ENCODE peak calls at places on chromosome 2, in eight cellular contexts. D, B, P, S, L, C, W and N are unnamed samples.
A peak's percentile ranks its signal among the peaks of the same experiment; 100 is the strongest.

GRCh38 chr2:7994397-7994951 is 687.4 kb upstream of the ID2 start:
- DNase-seq in D (no peak), B (no peak), P (no peak), S (no peak), L (no peak), C (no peak), W (no peak), N (no peak)

GRCh38 chr2:8682719-8683667 is 1.1 kb downstream of the ID2 start:
- DNase-seq in D (peak; percentile 45), B (peak; percentile 80), P (peak; percentile 55), S (peak; percentile 61), L (peak; percentile 46), C (peak; percentile 79), W (peak; percentile 52), N (peak; percentile 57)

GRCh38 chr2:32746554-32747133 is 118.8 kb downstream of the TTC27 start:
- DNase-seq in D (peak; percentile 51), B (no peak), P (no peak), S (no peak), L (no peak), C (peak; percentile 35), W (no peak), N (no peak)

GRCh38 chr2:168515502-168515901 is 59.4 kb downstream of the CERS6 start:
- DNase-seq in D (peak; percentile 92), B (peak; percentile 91), P (peak; percentile 76), S (no peak), L (no peak), C (peak; percentile 91), W (peak; percentile 47), N (no peak)

GRCh38 chr2:72953976-72954375 is 36.7 kb downstream of the EMX1 start:
- DNase-seq in D (no peak), B (no peak), P (no peak), S (no peak), L (no peak), C (no peak), W (no peak), N (no peak)

GRCh38 chr2:15943378-15943851 is 3.1 kb downstream of the MYCN start:
- DNase-seq in D (no peak), B (no peak), P (no peak), S (peak; percentile 37), L (no peak), C (no peak), W (no peak), N (peak; percentile 22)

GRCh38 chr2:145751634-145752033 is 1231.7 kb upstream of the ZEB2 start:
- DNase-seq in D (peak; percentile 78), B (peak; percentile 72), P (peak; percentile 60), S (no peak), L (peak; percentile 61), C (peak; percentile 53), W (peak; percentile 30), N (peak; percentile 74)

GRCh38 chr2:223036756-223037432 is 15.1 kb upstream of the KCNE4 start:
- DNase-seq in D (no peak), B (no peak), P (no peak), S (peak; percentile 5), L (no peak), C (no peak), W (no peak), N (no peak)

GRCh38 chr2:233838251-233838650 is 16.1 kb downstream of the HJURP start:
- DNase-seq in D (no peak), B (no peak), P (no peak), S (no peak), L (no peak), C (no peak), W (no peak), N (no peak)

GRCh38 chr2:64220285-64220684 is 76.1 kb upstream of the PELI1 start:
- DNase-seq in D (no peak), B (no peak), P (no peak), S (no peak), L (peak; percentile 59), C (no peak), W (no peak), N (no peak)

GRCh38 chr2:171272039-171272438 is 111.3 kb upstream of the TLK1 start:
- DNase-seq in D (peak; percentile 95), B (peak; percentile 95), P (peak; percentile 93), S (peak; percentile 17), L (no peak), C (peak; percentile 92), W (peak; percentile 98), N (peak; percentile 77)

GRCh38 chr2:8551622-8552074 is 130.2 kb upstream of the ID2 start:
- DNase-seq in D (no peak), B (no peak), P (no peak), S (peak; percentile 14), L (no peak), C (no peak), W (no peak), N (no peak)

GRCh38 chr2:72745679-72746368 is 80.0 kb downstream of the EXOC6B start:
- DNase-seq in D (peak; percentile 46), B (peak; percentile 83), P (peak; percentile 78), S (no peak), L (peak; percentile 85), C (peak; percentile 76), W (peak; percentile 85), N (peak; percentile 88)

GRCh38 chr2:239440511-239440959 is 39.7 kb upstream of the HDAC4 start:
- DNase-seq in D (no peak), B (peak; percentile 15), P (no peak), S (no peak), L (no peak), C (peak; percentile 18), W (no peak), N (peak; percentile 4)

GRCh38 chr2:218229239-218229638 is 12.2 kb downstream of the ARPC2 start:
- DNase-seq in D (peak; percentile 89), B (peak; percentile 82), P (peak; percentile 87), S (no peak), L (peak; percentile 69), C (peak; percentile 84), W (peak; percentile 84), N (peak; percentile 88)

GRCh38 chr2:199428291-199428690 is 29.4 kb downstream of the SATB2 start:
- DNase-seq in D (no peak), B (no peak), P (no peak), S (no peak), L (no peak), C (no peak), W (no peak), N (no peak)

GRCh38 chr2:21067125-21067524 is 23.3 kb upstream of the APOB start:
- DNase-seq in D (no peak), B (no peak), P (no peak), S (no peak), L (no peak), C (no peak), W (no peak), N (no peak)

GRCh38 chr2:128289439-128289838 is 29.2 kb downstream of the HS6ST1 start:
- DNase-seq in D (no peak), B (no peak), P (no peak), S (no peak), L (no peak), C (no peak), W (no peak), N (peak; percentile 17)

GRCh38 chr2:121409388-121409787 is 121.3 kb upstream of the RNU4ATAC start:
- DNase-seq in D (no peak), B (no peak), P (no peak), S (no peak), L (no peak), C (no peak), W (no peak), N (peak; percentile 81)
- H3K9ac ChIP-seq in D (no peak overlapping the region), B (no peak overlapping the region), P (no peak overlapping the region), S (no peak overlapping the region), L (no peak overlapping the region), C (no peak overlapping the region), W (no peak overlapping the region), N (no peak overlapping the region)

DNA sequence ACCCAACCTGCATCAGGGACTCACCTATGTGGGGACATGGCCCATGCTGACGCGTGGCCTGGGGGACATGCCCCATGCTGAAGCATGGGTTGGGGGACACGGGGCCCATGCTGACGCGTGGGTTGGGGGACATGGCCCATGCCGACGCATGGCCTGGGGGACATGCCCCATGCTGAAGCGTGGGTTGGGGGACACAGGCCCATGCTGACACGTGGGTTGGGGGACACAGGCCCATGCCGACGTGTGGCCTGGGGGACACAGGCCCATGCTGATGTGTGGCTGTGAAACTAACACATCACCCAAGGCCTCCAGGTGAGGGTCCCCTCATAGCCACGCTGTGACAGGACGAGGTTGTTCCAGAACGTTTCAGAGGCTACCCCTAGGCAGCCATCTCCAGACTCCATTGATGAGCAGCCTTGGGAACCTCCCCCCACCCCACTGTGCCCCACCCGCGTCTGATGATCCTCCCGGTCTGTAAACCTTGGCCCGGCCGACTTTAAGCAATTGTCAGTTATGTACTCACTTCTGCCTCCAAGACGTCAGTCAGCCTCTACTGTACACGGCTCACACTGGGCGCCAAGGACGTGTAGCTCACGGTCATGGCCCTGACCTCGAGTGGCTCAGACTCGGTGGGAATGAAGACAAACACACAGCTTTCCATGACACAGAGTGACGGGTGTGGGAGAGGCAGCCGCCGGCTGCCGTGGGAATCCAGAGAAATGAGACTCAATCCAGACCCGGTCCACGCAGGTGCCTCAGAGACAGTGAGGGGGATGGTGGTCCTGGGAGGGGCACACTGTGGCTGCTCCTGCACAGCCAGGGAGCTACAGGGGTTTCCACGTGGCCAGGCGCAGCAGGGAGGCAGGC is 50.2 kb upstream of the SLC66A3 start:
- DNase-seq in D (no peak), B (no peak), P (no peak), S (no peak), L (no peak), C (no peak), W (no peak), N (no peak)
- H3K9ac ChIP-seq in D (no peak overlapping the region), B (no peak overlapping the region), P (no peak overlapping the region), S (no peak overlapping the region), L (no peak overlapping the region), C (no peak overlapping the region), W (no peak overlapping the region), N (no peak overlapping the region)

GRCh38 chr2:207073791-207074678 is 91.7 kb downstream of the KLF7 start:
- DNase-seq in D (peak; percentile 6), B (peak; percentile 26), P (peak; percentile 12), S (no peak), L (peak; percentile 42), C (peak; percentile 20), W (peak; percentile 13), N (peak; percentile 70)
- H3K9ac ChIP-seq in D (no peak overlapping the region), B (no peak overlapping the region), P (no peak overlapping the region), S (no peak overlapping the region), L (peak overlapping the region; percentile 32), C (no peak overlapping the region), W (no peak overlapping the region), N (peak overlapping the region; percentile 34)

DNA sequence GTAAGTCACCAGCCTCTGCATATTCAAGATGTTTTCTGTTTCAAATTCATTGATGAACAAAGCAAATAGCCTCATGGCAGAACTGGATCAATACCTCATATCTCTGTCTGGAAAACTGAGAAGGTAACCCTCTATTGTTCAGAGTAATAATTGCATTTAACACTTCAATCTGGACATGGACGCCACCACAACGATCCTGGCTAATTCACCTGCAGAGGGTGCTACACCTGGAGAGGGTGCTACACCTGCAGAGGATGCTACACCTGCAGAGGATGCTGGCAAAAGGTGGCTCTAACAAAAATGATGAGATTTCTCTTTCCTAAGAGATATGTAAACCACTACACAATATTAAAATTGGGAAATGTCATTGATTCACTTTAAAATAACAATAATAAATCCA is 183.1 kb upstream of the HNRNPA3 start:
- DNase-seq in D (no peak), B (no peak), P (no peak), S (peak; percentile 27), L (no peak), C (no peak), W (peak; percentile 48), N (no peak)
- H3K9ac ChIP-seq in D (no peak overlapping the region), B (no peak overlapping the region), P (no peak overlapping the region), S (no peak overlapping the region), L (no peak overlapping the region), C (no peak overlapping the region), W (no peak overlapping the region), N (no peak overlapping the region)